ENCODE peak calls at places on chromosomes 13 and 19, in four cellular contexts. A is lower lobe of right lung, X is Caco-2, V is stomach. T is an unnamed sample.

GRCh38 chr13:72145383-72145782 is 278.4 kb upstream of the DACH1 start:
- DNase-seq in A (no peak), V (no peak), X (no peak), T (no peak)

GRCh38 chr13:67515895-67516294 is 285.8 kb upstream of the PCDH9 start:
- DNase-seq in X (no peak), A (no peak), V (no peak), T (no peak)

GRCh38 chr13:100363351-100363750 is 225.2 kb downstream of the GGACT start:
- DNase-seq in V (no peak), A (no peak), X (no peak), T (no peak)

GRCh38 chr13:23411706-23412105 is 21.8 kb downstream of the SACS start:
- DNase-seq in X (no peak), V (no peak), A (no peak), T (no peak)

GRCh38 chr13:62643007-62643483 is 1227.4 kb upstream of the PCDH20 start:
- DNase-seq in A (no peak), V (no peak), X (no peak), T (no peak)

GRCh38 chr13:50760751-50761150 is 82.7 kb downstream of the DLEU7 start:
- DNase-seq in V (no peak), A (no peak), X (no peak), T (no peak)

GRCh38 chr19:1665565-1666047 is 13.2 kb upstream of the TCF3 start:
- DNase-seq in A (no peak), X (peak; percentile 34), V (no peak), T (no peak)

GRCh38 chr19:33727331-33728028 is 69.2 kb upstream of the KCTD15 start:
- DNase-seq in A (no peak), V (no peak), X (no peak), T (no peak)

GRCh38 chr13:48412881-48413351 is at the start of gene LPAR6:
- DNase-seq in A (no peak), V (no peak), X (no peak), T (no peak)

GRCh38 chr13:28796938-28797257 is 23.2 kb upstream of the MTUS2 start:
- DNase-seq in X (no peak), A (no peak), V (no peak), T (no peak)

GRCh38 chr19:12133069-12133468 is 7.1 kb downstream of the ZNF20 start:
- DNase-seq in A (no peak), V (no peak), X (no peak), T (no peak)

GRCh38 chr19:1248454-1249297 is at the start of gene MIDN:
- DNase-seq in X (peak; percentile 84), A (peak; percentile 92), V (peak; percentile 90), T (peak; percentile 86)

GRCh38 chr19:1250374-1251232 is 2.2 kb downstream of the MIDN start:
- DNase-seq in A (peak; percentile 84), X (peak; percentile 88), V (no peak), T (peak; percentile 46)

GRCh38 chr19:55645512-55645881 is 2.0 kb downstream of the ZNF581 start:
- DNase-seq in V (no peak), X (no peak), A (no peak), T (no peak)

GRCh38 chr19:29366757-29367156 is 153.8 kb upstream of the UQCRFS1 start:
- DNase-seq in X (no peak), A (no peak), V (no peak), T (no peak)

GRCh38 chr13:94228781-94229180 is 250.7 kb downstream of the DCT start:
- DNase-seq in X (no peak), V (no peak), A (no peak), T (no peak)

GRCh38 chr13:24272452-24273161 is 36.8 kb upstream of the C1QTNF9 start:
- DNase-seq in V (no peak), X (no peak), A (peak; percentile 74), T (no peak)

GRCh38 chr19:48636859-48637448 is at the start of gene DBP:
- DNase-seq in X (no peak), V (peak; percentile 45), A (peak; percentile 80), T (no peak)

GRCh38 chr13:36758345-36758744 is 60.7 kb upstream of the RFXAP start:
- DNase-seq in V (peak; percentile 28), A (no peak), X (no peak), T (no peak)

GRCh38 chr19:40147693-40148347 is 43.4 kb upstream of the MAP3K10 start:
- DNase-seq in X (no peak), A (no peak), V (no peak), T (no peak)

GRCh38 chr13:107329991-107330390 is 762.1 kb upstream of the ARGLU1 start:
- DNase-seq in A (no peak), V (no peak), X (no peak), T (no peak)

GRCh38 chr19:33290956-33291622 is 11.2 kb downstream of the CEBPA start:
- DNase-seq in V (no peak), A (peak; percentile 65), X (peak; percentile 80), T (no peak)

GRCh38 chr13:29550589-29550988 is 44.9 kb downstream of the SLC7A1 start:
- DNase-seq in X (no peak), A (no peak), V (no peak), T (no peak)

GRCh38 chr19:33684550-33685303 is 63.0 kb downstream of the CHST8 start:
- DNase-seq in A (no peak), V (no peak), X (no peak), T (no peak)

GRCh38 chr13:37429976-37430375 is 168.6 kb downstream of the POSTN start:
- DNase-seq in X (no peak), A (no peak), V (no peak), T (no peak)

GRCh38 chr13:99721606-99722384 is 220.5 kb downstream of the TM9SF2 start:
- DNase-seq in V (no peak), A (no peak), X (no peak), T (no peak)

GRCh38 chr13:95553271-95553588 is 710 bp downstream of the CLDN10 start:
- DNase-seq in A (no peak), V (no peak), X (no peak), T (no peak)

GRCh38 chr19:7673995-7674667 is 2.8 kb upstream of the MCEMP1 start:
- DNase-seq in V (peak; percentile 70), X (peak; percentile 68), A (peak; percentile 89), T (no peak)

GRCh38 chr13:38769526-38769925 is 82.6 kb downstream of the FREM2 start:
- DNase-seq in A (no peak), V (no peak), X (no peak), T (no peak)

GRCh38 chr19:30274987-30275386 is 97.2 kb upstream of the ZNF536 start:
- DNase-seq in A (no peak), V (no peak), X (no peak), T (no peak)

GRCh38 chr13:46630419-46631183 is 77.6 kb downstream of the LRCH1 start:
- DNase-seq in X (no peak), A (no peak), V (no peak), T (no peak)

GRCh38 chr19:23802290-23802689 is 43.6 kb upstream of the ZNF681 start:
- DNase-seq in X (no peak), A (no peak), V (no peak), T (no peak)

GRCh38 chr13:33577037-33577436 is 240.9 kb upstream of the RFC3 start:
- DNase-seq in X (no peak), V (no peak), A (no peak), T (no peak)

GRCh38 chr19:6849876-6850275 is 37.5 kb upstream of the ADGRE1 start:
- DNase-seq in X (no peak), V (no peak), A (no peak), T (no peak)

GRCh38 chr13:26412263-26412662 is 145.2 kb upstream of the WASF3 start:
- DNase-seq in X (no peak), A (no peak), V (no peak), T (no peak)

GRCh38 chr13:109813663-109814062 is 27.3 kb upstream of the IRS2 start:
- DNase-seq in V (no peak), A (no peak), X (no peak), T (no peak)

GRCh38 chr13:110950819-110951570 is 36.1 kb upstream of the ANKRD10 start:
- DNase-seq in A (no peak), V (no peak), X (no peak), T (no peak)

GRCh38 chr19:3781603-3782002 is 4.6 kb downstream of the MATK start:
- DNase-seq in V (no peak), A (no peak), X (no peak), T (no peak)

GRCh38 chr13:52411629-52412028 is 5.7 kb upstream of the THSD1 start:
- DNase-seq in X (no peak), V (no peak), A (no peak), T (no peak)

GRCh38 chr19:9535934-9536333 is 2.5 kb downstream of the ZNF426 start:
- DNase-seq in A (no peak), V (no peak), X (no peak), T (no peak)
- H3K9me3 ChIP-seq in A (peaks cover 41% of the 10 kb centered on the region), V (peaks cover 72% of the 10 kb centered on the region), X (peaks cover 18% of the 10 kb centered on the region), T (peaks cover 17% of the 10 kb centered on the region)

DNA sequence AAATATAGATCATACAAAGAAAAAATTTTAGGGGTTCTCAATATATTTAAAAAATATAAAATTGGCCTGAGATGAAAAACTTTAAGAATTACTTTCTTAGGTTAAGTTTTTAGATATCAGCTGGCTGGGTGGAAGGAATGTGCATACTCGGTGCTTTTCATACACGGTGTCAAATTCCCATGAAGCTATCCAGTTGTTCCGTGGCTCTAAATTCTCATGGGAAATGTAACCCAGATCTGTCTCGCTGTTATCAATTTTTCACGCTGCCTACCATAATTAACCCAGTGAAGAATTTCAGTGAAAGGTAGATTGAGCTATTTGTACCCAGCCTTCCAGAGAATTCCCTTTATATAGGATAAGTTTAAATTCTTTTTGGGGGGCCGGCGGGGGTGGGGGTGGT is 11.6 kb upstream of the ZNF835 start:
- DNase-seq in A (no peak), V (no peak), X (no peak), T (no peak)
- H3K9me3 ChIP-seq in A (no peaks in the 10 kb centered on the region), V (peaks cover 39% of the 10 kb centered on the region), X (peaks cover 15% of the 10 kb centered on the region), T (no peaks in the 10 kb centered on the region)

DNA sequence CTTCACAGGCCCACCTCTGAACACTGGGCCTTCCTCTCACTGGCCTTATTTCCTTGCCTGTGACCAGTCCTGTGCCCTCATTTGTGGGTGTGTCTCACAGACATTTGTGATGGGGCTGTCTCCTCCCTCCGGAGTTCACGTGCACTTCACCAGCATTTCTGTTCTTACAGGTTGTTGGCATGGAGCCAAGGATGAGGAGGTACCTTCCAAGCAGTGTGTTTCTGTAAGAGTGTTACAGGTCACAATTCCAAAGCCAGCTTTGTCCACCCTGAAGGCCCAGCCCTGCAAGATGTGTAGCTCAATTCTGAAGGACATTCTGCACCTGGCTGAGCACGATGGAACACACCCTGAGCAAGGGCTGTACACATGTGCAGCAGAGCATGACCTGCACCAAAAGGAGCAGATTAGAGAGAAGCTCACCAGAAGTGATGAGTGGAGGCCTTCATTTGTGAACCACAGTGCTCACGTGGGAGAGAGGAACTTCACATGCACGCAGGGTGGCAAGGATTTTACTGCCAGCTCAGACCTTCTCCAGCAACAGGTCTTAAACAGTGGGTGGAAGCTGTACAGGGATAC is 8.1 kb downstream of the ZNF749 start:
- DNase-seq in A (no peak), X (no peak), V (no peak), T (no peak)
- H3K9me3 ChIP-seq in A (peaks cover 92% of the 10 kb centered on the region), X (no peaks in the 10 kb centered on the region), V (peaks cover 98% of the 10 kb centered on the region), T (peaks cover 19% of the 10 kb centered on the region)

GRCh38 chr19:36797786-36798108 is 25.1 kb upstream of the ZNF850 start:
- DNase-seq in V (no peak), X (no peak), A (no peak), T (no peak)

GRCh38 chr19:36796714-36796999 is 24.1 kb upstream of the ZNF850 start:
- DNase-seq in V (no peak), A (no peak), X (no peak), T (no peak)
- H3K9me3 ChIP-seq in V (peaks cover 92% of the 10 kb centered on the region), A (peaks cover 58% of the 10 kb centered on the region), X (peaks cover 3% of the 10 kb centered on the region), T (no peaks in the 10 kb centered on the region)

GRCh38 chr19:44346556-44346955 is 9.9 kb downstream of the ZNF112 start:
- DNase-seq in X (no peak), A (no peak), V (no peak), T (no peak)
- H3K9me3 ChIP-seq in X (peaks cover 9% of the 10 kb centered on the region), A (peaks cover 84% of the 10 kb centered on the region), V (peaks cover 99% of the 10 kb centered on the region), T (peaks cover 5% of the 10 kb centered on the region)

T was measured in T-helper 17 cell.